ENCODE peak calls at places on chromosomes 4 and X, in nine cellular contexts. G is neural progenitor cell, Z is HCT116, K is lung, C is upper lobe of right lung, X is BE2C, H is heart left ventricle, S is tibial artery, V is endodermal cell. U is an unnamed sample.
A peak's percentile ranks its signal among the peaks of the same experiment; 100 is the strongest.

GRCh38 chrX:154308108-154308946 is 12.7 kb downstream of the TKTL1 start:
- DNase-seq in G (peak; percentile 67), Z (peak; percentile 24), K (peak; percentile 62), C (peak; percentile 62), X (peak; percentile 66), H (peak; percentile 62), S (peak; percentile 62), V (peak; percentile 93), U (peak; percentile 36)

GRCh38 chrX:109533005-109533404 is 3.6 kb upstream of the NXT2 start:
- DNase-seq in G (no peak), Z (no peak), K (no peak), C (no peak), X (no peak), H (no peak), S (no peak), V (no peak), U (no peak)

GRCh38 chr4:120156115-120156718 is 89.6 kb upstream of the MAD2L1 start:
- DNase-seq in G (peak; percentile 75), Z (peak; percentile 83), K (no peak), C (no peak), X (peak; percentile 30), H (no peak), S (no peak), V (no peak), U (peak; percentile 81)

GRCh38 chr4:164997324-164997723 is 19.9 kb upstream of the TRIM61 start:
- DNase-seq in G (no peak), Z (peak; percentile 40), K (no peak), C (no peak), X (peak; percentile 16), H (no peak), S (no peak), V (no peak), U (peak; percentile 20)

GRCh38 chr4:113169368-113169767 is 119.9 kb downstream of the ANK2 start:
- DNase-seq in G (peak; percentile 56), Z (no peak), K (no peak), C (no peak), X (no peak), H (no peak), S (no peak), V (peak; percentile 72), U (no peak)

GRCh38 chrX:17788439-17788838 is 51.1 kb downstream of the SCML1 start:
- DNase-seq in G (peak; percentile 30), Z (peak; percentile 10), K (no peak), C (peak; percentile 64), X (peak; percentile 37), H (peak; percentile 38), S (no peak), V (peak; percentile 79), U (peak; percentile 38)

GRCh38 chr4:98624144-98624543 is 34.3 kb downstream of the TSPAN5 start:
- DNase-seq in G (no peak), Z (no peak), K (no peak), C (no peak), X (no peak), H (no peak), S (no peak), V (no peak), U (no peak)

GRCh38 chrX:110086916-110087484 is 84.1 kb downstream of the TMEM164 start:
- DNase-seq in G (peak; percentile 7), Z (peak; percentile 59), K (no peak), C (no peak), X (no peak), H (no peak), S (no peak), V (no peak), U (peak; percentile 96)

GRCh38 chr4:186204103-186204559 is 12.8 kb downstream of the CYP4V2 start:
- DNase-seq in G (no peak), Z (peak; percentile 81), K (peak; percentile 34), C (no peak), X (peak; percentile 63), H (no peak), S (no peak), V (no peak), U (no peak)

GRCh38 chr4:42655921-42656735 is 777 bp downstream of the ATP8A1 start:
- DNase-seq in G (peak; percentile 56), Z (no peak), K (peak; percentile 51), C (peak; percentile 78), X (peak; percentile 67), H (peak; percentile 53), S (peak; percentile 45), V (peak; percentile 77), U (no peak)

GRCh38 chrX:71095971-71096701 is 485 bp downstream of the FOXO4 start:
- DNase-seq in G (peak; percentile 58), Z (peak; percentile 21), K (peak; percentile 51), C (no peak), X (no peak), H (no peak), S (no peak), V (no peak), U (peak; percentile 28)

GRCh38 chr4:61583696-61584095 is 383.6 kb downstream of the ADGRL3 start:
- DNase-seq in G (no peak), Z (no peak), K (no peak), C (no peak), X (no peak), H (no peak), S (no peak), V (no peak), U (no peak)

DNA sequence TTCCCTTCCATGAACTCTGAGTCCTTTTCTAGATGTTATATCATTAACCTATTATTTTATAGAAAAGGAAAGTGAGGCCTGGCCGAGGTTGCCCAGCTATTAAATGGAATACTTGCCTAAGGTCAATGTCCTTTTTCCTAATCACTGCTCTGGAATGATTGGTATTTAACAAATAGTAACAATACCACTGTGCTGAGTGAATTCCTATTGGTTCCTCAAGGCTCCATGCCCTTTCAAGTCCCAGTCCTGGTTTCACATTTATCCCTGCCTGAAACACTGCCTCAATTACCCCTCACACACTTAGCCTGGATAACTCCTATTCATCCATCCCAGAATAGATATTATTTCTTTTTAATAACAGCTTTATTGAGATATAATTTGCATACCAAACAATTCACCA is 6.2 kb downstream of the TCEAL9 start:
- DNase-seq in G (no peak), Z (no peak), K (no peak), C (no peak), X (no peak), H (no peak), S (no peak), V (no peak), U (peak; percentile 38)
- H3K4me3 ChIP-seq in G (no peak overlapping the region), Z (no peak overlapping the region), K (no peak overlapping the region), C (no peak overlapping the region), X (no peak overlapping the region), H (no peak overlapping the region), S (no peak overlapping the region), V (peak overlapping the region; percentile 23), U (no peak overlapping the region)

GRCh38 chr4:20251061-20251795 is 477 bp upstream of the SLIT2 start:
- DNase-seq in G (no peak), Z (no peak), K (no peak), C (no peak), X (no peak), H (no peak), S (no peak), V (no peak), U (no peak)

GRCh38 chr4:20252656-20253271 is 1.1 kb downstream of the SLIT2 start:
- DNase-seq in G (peak; percentile 64), Z (no peak), K (peak; percentile 35), C (peak; percentile 68), X (peak; percentile 6), H (peak; percentile 36), S (peak; percentile 52), V (peak; percentile 81), U (peak; percentile 50)

GRCh38 chr4:20251796-20252655 is at the start of gene SLIT2:
- DNase-seq in G (peak; percentile 92), Z (peak; percentile 24), K (peak; percentile 74), C (peak; percentile 88), X (peak; percentile 83), H (peak; percentile 80), S (peak; percentile 83), V (peak; percentile 96), U (peak; percentile 75)

GRCh38 chr4:20248155-20248558 is 3.5 kb upstream of the SLIT2 start:
- DNase-seq in G (peak; percentile 69), Z (peak; percentile 29), K (no peak), C (no peak), X (no peak), H (no peak), S (no peak), V (no peak), U (peak; percentile 92)

DNA sequence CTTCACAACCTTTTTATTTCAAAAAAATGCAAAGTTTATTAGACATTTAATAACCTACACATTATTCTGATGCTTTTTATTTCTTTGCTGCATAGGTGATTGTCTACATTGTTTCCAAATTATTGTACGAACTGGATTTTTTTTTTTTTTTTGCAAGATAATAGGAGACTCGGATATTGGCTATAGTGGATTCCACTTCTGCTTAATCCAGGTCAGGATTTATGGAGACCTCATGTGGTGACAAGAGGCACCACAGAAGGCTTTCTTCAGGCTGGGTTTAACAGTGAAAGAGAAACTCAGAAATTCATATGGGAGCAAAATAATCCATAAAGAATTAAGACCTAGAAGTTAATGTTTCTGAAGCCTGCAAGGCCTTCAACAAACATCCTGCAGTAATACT is 2.4 kb upstream of the SLIT2 start:
- DNase-seq in G (peak; percentile 25), Z (peak; percentile 12), K (no peak), C (no peak), X (no peak), H (no peak), S (no peak), V (no peak), U (peak; percentile 74)
- TF ChIP-seq CTCF in G (peak; percentile 33), Z (peak; percentile 32), K (peak; percentile 1), C (peak; percentile 35), X (peak; percentile 49), H (no peak), S (peak; percentile 26), V (peak; percentile 53), U (peak; percentile 77)

DNA sequence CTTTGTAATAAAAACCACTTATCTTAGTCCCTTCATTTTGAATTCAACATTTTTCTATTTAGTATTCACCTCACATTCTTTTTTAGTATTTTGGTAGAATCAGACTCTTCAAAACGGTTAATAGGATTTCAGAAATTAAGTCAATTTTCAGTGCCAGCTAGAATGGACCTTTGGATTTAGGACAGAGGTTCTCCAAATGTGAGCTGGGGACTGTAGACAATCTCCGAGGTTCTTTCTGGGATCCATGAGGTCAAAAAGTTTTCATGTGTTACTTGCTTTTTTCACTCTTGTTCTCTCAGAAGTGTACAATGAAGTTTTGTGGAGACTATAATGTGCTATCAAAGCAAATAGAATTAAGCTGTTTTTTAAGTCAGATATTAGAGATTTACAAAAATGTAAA is 2.3 kb upstream of the UGDH start:
- DNase-seq in G (no peak), Z (no peak), K (no peak), C (no peak), X (no peak), H (no peak), S (no peak), V (no peak), U (no peak)
- H3K4me3 ChIP-seq in G (peak overlapping the region; percentile 83), Z (no peak overlapping the region), K (no peak overlapping the region), C (no peak overlapping the region), X (no peak overlapping the region), H (no peak overlapping the region), S (no peak overlapping the region), V (peak overlapping the region; percentile 96), U (no peak overlapping the region)

DNA sequence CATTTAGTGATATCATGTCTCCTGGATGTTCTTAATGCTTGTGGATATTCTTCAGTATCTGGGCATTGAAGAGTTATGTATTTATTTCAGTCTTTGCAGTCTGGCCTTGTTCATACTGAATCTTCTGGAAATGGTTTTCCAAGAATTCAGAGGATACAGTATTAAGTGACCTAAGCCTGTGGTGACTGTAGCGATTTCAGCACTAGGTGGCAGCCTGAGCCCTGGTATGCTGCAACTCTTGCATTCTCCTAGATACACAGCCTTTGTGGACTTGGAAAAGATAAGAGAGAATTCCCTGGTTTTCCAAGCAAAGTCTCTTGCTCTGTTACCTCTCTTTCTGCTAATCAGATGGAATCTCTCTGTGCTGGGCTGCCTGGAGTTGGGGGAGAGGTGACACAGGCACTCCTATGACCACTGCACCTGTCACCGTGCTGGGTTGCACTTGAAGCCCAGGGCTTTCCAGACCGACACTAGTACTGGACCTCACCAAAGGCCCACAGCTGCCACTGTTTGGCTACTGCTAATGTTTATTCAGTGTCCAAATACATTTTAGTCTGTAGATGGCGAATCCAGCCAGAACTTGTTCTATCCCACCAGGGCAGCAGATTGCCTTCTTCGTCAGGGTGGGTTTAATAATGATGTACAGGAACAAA is 19.3 kb upstream of the SPIN2A start:
- DNase-seq in G (peak; percentile 65), Z (peak; percentile 13), K (no peak), C (no peak), X (peak; percentile 15), H (peak; percentile 17), S (no peak), V (peak; percentile 80), U (peak; percentile 28)
- TF ChIP-seq CTCF in G (peak; percentile 62), Z (peak; percentile 18), K (no peak), C (peak; percentile 35), X (peak; percentile 45), H (peak; percentile 29), S (no peak), V (peak; percentile 76), U (peak; percentile 20)